ENCODE peak calls at places on chromosomes 11 and 22, in seven cellular contexts. One of them, this sample, is unnamed.
A peak's percentile ranks its signal among the peaks of the same experiment; 100 is the strongest.

GRCh38 chr11:47324520-47324919 is 28.0 kb downstream of the MYBPC3 start:
- DNase-seq in IMR-90: no peak
- DNase-seq in neuronal stem cell: no peak
- DNase-seq in mesendoderm: no peak
- DNase-seq in H1: no peak
- DNase-seq in mesenchymal stem cell: no peak
- DNase-seq in trophoblast cell: no peak
- DNase-seq in this sample: no peak

GRCh38 chr11:61111060-61111435 is 8.8 kb downstream of the CD5 start:
- DNase-seq in IMR-90: no peak
- DNase-seq in neuronal stem cell: no peak
- DNase-seq in mesendoderm: no peak
- DNase-seq in H1: no peak
- DNase-seq in mesenchymal stem cell: no peak
- DNase-seq in trophoblast cell: no peak
- DNase-seq in this sample: no peak

GRCh38 chr11:76543006-76543703 is 98.3 kb downstream of the EMSY start:
- DNase-seq in IMR-90: peak; percentile 45
- DNase-seq in neuronal stem cell: no peak
- DNase-seq in mesendoderm: no peak
- DNase-seq in H1: no peak
- DNase-seq in mesenchymal stem cell: no peak
- DNase-seq in trophoblast cell: no peak
- DNase-seq in this sample: no peak

GRCh38 chr11:12045914-12046635 is 37.6 kb upstream of the DKK3 start:
- DNase-seq in IMR-90: peak; percentile 39
- DNase-seq in neuronal stem cell: no peak
- DNase-seq in mesendoderm: no peak
- DNase-seq in H1: no peak
- DNase-seq in mesenchymal stem cell: peak; percentile 41
- DNase-seq in trophoblast cell: no peak
- DNase-seq in this sample: no peak

GRCh38 chr11:63343130-63343529 is 26.5 kb upstream of the SLC22A9 start:
- DNase-seq in IMR-90: no peak
- DNase-seq in neuronal stem cell: no peak
- DNase-seq in mesendoderm: peak; percentile 0
- DNase-seq in H1: no peak
- DNase-seq in mesenchymal stem cell: no peak
- DNase-seq in trophoblast cell: no peak
- DNase-seq in this sample: no peak

GRCh38 chr22:39175127-39176066 is 22.9 kb upstream of the CBX7 start:
- DNase-seq in IMR-90: no peak
- DNase-seq in neuronal stem cell: no peak
- DNase-seq in mesendoderm: peak; percentile 77
- DNase-seq in H1: peak; percentile 71
- DNase-seq in mesenchymal stem cell: peak; percentile 52
- DNase-seq in trophoblast cell: peak; percentile 18
- DNase-seq in this sample: peak; percentile 57

GRCh38 chr11:91075032-91075695 is 852.3 kb upstream of the CHORDC1 start:
- DNase-seq in IMR-90: no peak
- DNase-seq in neuronal stem cell: no peak
- DNase-seq in mesendoderm: no peak
- DNase-seq in H1: no peak
- DNase-seq in mesenchymal stem cell: no peak
- DNase-seq in trophoblast cell: no peak
- DNase-seq in this sample: no peak

GRCh38 chr22:18119409-18120110 is 9.0 kb downstream of the TUBA8 start:
- DNase-seq in IMR-90: no peak
- DNase-seq in neuronal stem cell: no peak
- DNase-seq in mesendoderm: no peak
- DNase-seq in H1: no peak
- DNase-seq in mesenchymal stem cell: no peak
- DNase-seq in trophoblast cell: no peak
- DNase-seq in this sample: no peak

GRCh38 chr22:36144886-36145541 is 15.5 kb downstream of the APOL3 start:
- DNase-seq in IMR-90: peak; percentile 69
- DNase-seq in neuronal stem cell: peak; percentile 42
- DNase-seq in mesendoderm: peak; percentile 90
- DNase-seq in H1: peak; percentile 73
- DNase-seq in mesenchymal stem cell: peak; percentile 81
- DNase-seq in trophoblast cell: peak; percentile 56
- DNase-seq in this sample: peak; percentile 86

GRCh38 chr11:48170840-48171233 is 45.8 kb upstream of the OR4B1 start:
- DNase-seq in IMR-90: peak; percentile 46
- DNase-seq in neuronal stem cell: no peak
- DNase-seq in mesendoderm: no peak
- DNase-seq in H1: no peak
- DNase-seq in mesenchymal stem cell: peak; percentile 52
- DNase-seq in trophoblast cell: no peak
- DNase-seq in this sample: no peak

GRCh38 chr11:16097543-16097942 is 258.8 kb downstream of the SOX6 start:
- DNase-seq in IMR-90: no peak
- DNase-seq in neuronal stem cell: no peak
- DNase-seq in mesendoderm: no peak
- DNase-seq in H1: no peak
- DNase-seq in mesenchymal stem cell: no peak
- DNase-seq in trophoblast cell: peak; percentile 1
- DNase-seq in this sample: no peak

GRCh38 chr22:30861688-30862552 is 106.7 kb downstream of the MORC2 start:
- DNase-seq in IMR-90: no peak
- DNase-seq in neuronal stem cell: no peak
- DNase-seq in mesendoderm: no peak
- DNase-seq in H1: peak; percentile 35
- DNase-seq in mesenchymal stem cell: no peak
- DNase-seq in trophoblast cell: no peak
- DNase-seq in this sample: peak; percentile 18

GRCh38 chr11:74641905-74642304 is 49.5 kb downstream of the POLD3 start:
- DNase-seq in IMR-90: no peak
- DNase-seq in neuronal stem cell: no peak
- DNase-seq in mesendoderm: no peak
- DNase-seq in H1: no peak
- DNase-seq in mesenchymal stem cell: peak; percentile 19
- DNase-seq in trophoblast cell: no peak
- DNase-seq in this sample: no peak

GRCh38 chr22:22894740-22895731 is 7.4 kb downstream of the IGLL5 start:
- DNase-seq in IMR-90: no peak
- DNase-seq in neuronal stem cell: no peak
- DNase-seq in mesendoderm: no peak
- DNase-seq in H1: no peak
- DNase-seq in mesenchymal stem cell: no peak
- DNase-seq in trophoblast cell: no peak
- DNase-seq in this sample: no peak

GRCh38 chr11:34790620-34791019 is 125.6 kb downstream of the APIP start:
- DNase-seq in IMR-90: no peak
- DNase-seq in neuronal stem cell: no peak
- DNase-seq in mesendoderm: peak; percentile 52
- DNase-seq in H1: no peak
- DNase-seq in mesenchymal stem cell: no peak
- DNase-seq in trophoblast cell: no peak
- DNase-seq in this sample: no peak

GRCh38 chr11:130070109-130070828 is 575 bp downstream of the APLP2 start:
- DNase-seq in IMR-90: peak; percentile 13
- DNase-seq in neuronal stem cell: no peak
- DNase-seq in mesendoderm: peak; percentile 64
- DNase-seq in H1: peak; percentile 59
- DNase-seq in mesenchymal stem cell: peak; percentile 42
- DNase-seq in trophoblast cell: peak; percentile 64
- DNase-seq in this sample: peak; percentile 41

GRCh38 chr11:119727523-119728081 is 1.4 kb downstream of the NECTIN1 start:
- DNase-seq in IMR-90: no peak
- DNase-seq in neuronal stem cell: peak; percentile 88
- DNase-seq in mesendoderm: peak; percentile 71
- DNase-seq in H1: peak; percentile 75
- DNase-seq in mesenchymal stem cell: peak; percentile 27
- DNase-seq in trophoblast cell: no peak
- DNase-seq in this sample: peak; percentile 66

DNA sequence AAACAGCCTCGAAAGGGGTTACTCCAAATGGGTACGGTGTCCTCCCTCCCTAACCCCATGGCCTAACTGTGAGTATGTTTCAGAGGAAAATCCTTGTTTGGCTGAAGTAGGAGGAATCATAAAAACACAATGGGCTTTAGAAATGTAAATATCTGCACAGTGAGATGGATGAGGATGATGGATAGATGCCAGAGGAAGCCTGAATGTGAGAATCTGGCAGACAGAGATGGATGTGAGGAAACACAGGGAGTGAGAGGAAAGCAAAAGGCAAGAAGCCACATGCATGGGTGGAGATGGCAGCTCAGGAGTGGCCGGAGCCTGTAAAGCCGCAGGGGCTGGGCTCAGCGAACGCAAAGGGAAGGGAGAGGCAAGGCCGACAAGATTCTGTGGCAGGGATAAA is 237.2 kb upstream of the CADM1 start:
- DNase-seq in IMR-90: no peak
- DNase-seq in neuronal stem cell: no peak
- DNase-seq in mesendoderm: no peak
- DNase-seq in H1: no peak
- DNase-seq in mesenchymal stem cell: no peak
- DNase-seq in trophoblast cell: no peak
- DNase-seq in this sample: no peak
- H2AK5ac ChIP-seq in IMR-90: no peak overlapping the region
- H2AK5ac ChIP-seq in neuronal stem cell: no peak overlapping the region
- H2AK5ac ChIP-seq in mesendoderm: no peak overlapping the region
- H2AK5ac ChIP-seq in H1: no peak overlapping the region
- H2AK5ac ChIP-seq in mesenchymal stem cell: no peak overlapping the region
- H2AK5ac ChIP-seq in trophoblast cell: no peak overlapping the region
- H2AK5ac ChIP-seq in this sample: no peak overlapping the region

GRCh38 chr11:73195191-73196007 is 22.7 kb upstream of the P2RY2 start:
- DNase-seq in IMR-90: no peak
- DNase-seq in neuronal stem cell: no peak
- DNase-seq in mesendoderm: no peak
- DNase-seq in H1: no peak
- DNase-seq in mesenchymal stem cell: no peak
- DNase-seq in trophoblast cell: peak; percentile 95
- DNase-seq in this sample: no peak
- H2AK5ac ChIP-seq in IMR-90: no peak overlapping the region
- H2AK5ac ChIP-seq in neuronal stem cell: peak overlapping the region; percentile 39
- H2AK5ac ChIP-seq in mesendoderm: no peak overlapping the region
- H2AK5ac ChIP-seq in H1: peak overlapping the region; percentile 24
- H2AK5ac ChIP-seq in mesenchymal stem cell: no peak overlapping the region
- H2AK5ac ChIP-seq in trophoblast cell: peak overlapping the region; percentile 57
- H2AK5ac ChIP-seq in this sample: no peak overlapping the region

GRCh38 chr22:46355369-46355995 is 20.0 kb downstream of the TRMU start:
- DNase-seq in IMR-90: peak; percentile 40
- DNase-seq in neuronal stem cell: peak; percentile 70
- DNase-seq in mesendoderm: peak; percentile 76
- DNase-seq in H1: peak; percentile 97
- DNase-seq in mesenchymal stem cell: peak; percentile 53
- DNase-seq in trophoblast cell: peak; percentile 64
- DNase-seq in this sample: peak; percentile 83

GRCh38 chr22:46357186-46357500 is 21.6 kb downstream of the TRMU start:
- DNase-seq in IMR-90: no peak
- DNase-seq in neuronal stem cell: no peak
- DNase-seq in mesendoderm: no peak
- DNase-seq in H1: no peak
- DNase-seq in mesenchymal stem cell: no peak
- DNase-seq in trophoblast cell: no peak
- DNase-seq in this sample: no peak

GRCh38 chr22:46354993-46355305 is 19.4 kb downstream of the TRMU start:
- DNase-seq in IMR-90: no peak
- DNase-seq in neuronal stem cell: no peak
- DNase-seq in mesendoderm: no peak
- DNase-seq in H1: no peak
- DNase-seq in mesenchymal stem cell: no peak
- DNase-seq in trophoblast cell: no peak
- DNase-seq in this sample: no peak

GRCh38 chr22:46356496-46357185 is 21.1 kb downstream of the TRMU start:
- DNase-seq in IMR-90: no peak
- DNase-seq in neuronal stem cell: no peak
- DNase-seq in mesendoderm: no peak
- DNase-seq in H1: no peak
- DNase-seq in mesenchymal stem cell: no peak
- DNase-seq in trophoblast cell: no peak
- DNase-seq in this sample: no peak

GRCh38 chr22:46355996-46356471 is 20.5 kb downstream of the TRMU start:
- DNase-seq in IMR-90: no peak
- DNase-seq in neuronal stem cell: no peak
- DNase-seq in mesendoderm: no peak
- DNase-seq in H1: no peak
- DNase-seq in mesenchymal stem cell: no peak
- DNase-seq in trophoblast cell: no peak
- DNase-seq in this sample: no peak
- H2AK5ac ChIP-seq in IMR-90: no peak overlapping the region
- H2AK5ac ChIP-seq in neuronal stem cell: peak overlapping the region; percentile 88
- H2AK5ac ChIP-seq in mesendoderm: no peak overlapping the region
- H2AK5ac ChIP-seq in H1: no peak overlapping the region
- H2AK5ac ChIP-seq in mesenchymal stem cell: no peak overlapping the region
- H2AK5ac ChIP-seq in trophoblast cell: no peak overlapping the region
- H2AK5ac ChIP-seq in this sample: no peak overlapping the region

DNA sequence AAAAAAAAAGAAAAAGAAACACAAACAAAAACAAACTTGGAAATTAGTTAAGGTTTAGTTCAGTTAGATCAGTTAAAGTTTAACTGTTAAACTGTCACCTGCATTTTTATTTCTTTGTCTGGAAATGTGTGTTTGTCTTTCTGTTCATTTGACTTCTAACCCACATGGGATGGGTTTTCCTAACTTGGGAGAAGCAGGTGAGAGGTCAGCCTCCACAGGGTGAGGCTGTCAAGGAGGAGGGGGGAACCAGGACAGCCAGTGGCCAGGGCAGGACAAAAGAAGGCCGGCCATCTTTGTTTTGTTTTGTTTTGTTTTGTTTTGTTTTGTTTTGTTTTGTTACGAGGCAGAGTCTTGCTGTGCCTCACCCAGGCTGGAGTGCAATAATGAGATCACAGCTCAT is 13.4 kb upstream of the GCAT start:
- DNase-seq in IMR-90: no peak
- DNase-seq in neuronal stem cell: no peak
- DNase-seq in mesendoderm: no peak
- DNase-seq in H1: no peak
- DNase-seq in mesenchymal stem cell: no peak
- DNase-seq in trophoblast cell: peak; percentile 78
- DNase-seq in this sample: no peak
- H2AK5ac ChIP-seq in IMR-90: no peak overlapping the region
- H2AK5ac ChIP-seq in neuronal stem cell: no peak overlapping the region
- H2AK5ac ChIP-seq in mesendoderm: no peak overlapping the region
- H2AK5ac ChIP-seq in H1: no peak overlapping the region
- H2AK5ac ChIP-seq in mesenchymal stem cell: no peak overlapping the region
- H2AK5ac ChIP-seq in trophoblast cell: no peak overlapping the region
- H2AK5ac ChIP-seq in this sample: no peak overlapping the region

GRCh38 chr11:7982582-7983119 is 4.5 kb upstream of the EIF3F start:
- DNase-seq in IMR-90: no peak
- DNase-seq in neuronal stem cell: no peak
- DNase-seq in mesendoderm: no peak
- DNase-seq in H1: no peak
- DNase-seq in mesenchymal stem cell: no peak
- DNase-seq in trophoblast cell: no peak
- DNase-seq in this sample: no peak

GRCh38 chr11:7986768-7987559 is at the start of gene EIF3F:
- DNase-seq in IMR-90: peak; percentile 100
- DNase-seq in neuronal stem cell: peak; percentile 98
- DNase-seq in mesendoderm: peak; percentile 100
- DNase-seq in H1: peak; percentile 88
- DNase-seq in mesenchymal stem cell: peak; percentile 100
- DNase-seq in trophoblast cell: peak; percentile 98
- DNase-seq in this sample: peak; percentile 97

GRCh38 chr11:7981758-7982157 is 5.4 kb upstream of the EIF3F start:
- DNase-seq in IMR-90: no peak
- DNase-seq in neuronal stem cell: no peak
- DNase-seq in mesendoderm: no peak
- DNase-seq in H1: no peak
- DNase-seq in mesenchymal stem cell: no peak
- DNase-seq in trophoblast cell: no peak
- DNase-seq in this sample: no peak

GRCh38 chr11:7983832-7984590 is 3.1 kb upstream of the EIF3F start:
- DNase-seq in IMR-90: no peak
- DNase-seq in neuronal stem cell: no peak
- DNase-seq in mesendoderm: no peak
- DNase-seq in H1: no peak
- DNase-seq in mesenchymal stem cell: no peak
- DNase-seq in trophoblast cell: no peak
- DNase-seq in this sample: no peak
- H2AK5ac ChIP-seq in IMR-90: peak overlapping the region; percentile 85
- H2AK5ac ChIP-seq in neuronal stem cell: no peak overlapping the region
- H2AK5ac ChIP-seq in mesendoderm: no peak overlapping the region
- H2AK5ac ChIP-seq in H1: no peak overlapping the region
- H2AK5ac ChIP-seq in mesenchymal stem cell: no peak overlapping the region
- H2AK5ac ChIP-seq in trophoblast cell: no peak overlapping the region
- H2AK5ac ChIP-seq in this sample: no peak overlapping the region

This sample was measured in H9.